ENCODE peak calls at places on chromosomes 4 and X, in eight cellular contexts. One of them, this sample, is unnamed.

GRCh38 chr4:182286035-182286434 is 42.8 kb downstream of the TENM3 start:
- DNase-seq in fibroblast of lung: no peak
- DNase-seq in left ventricle myocardium superior: no peak
- DNase-seq in fibroblast of mammary gland: peak
- DNase-seq in SJSA1: no peak
- DNase-seq in AG08395: peak
- DNase-seq in AG04450: no peak
- DNase-seq in pons: no peak
- DNase-seq in this sample: peak

GRCh38 chrX:154804564-154804956 is 725 bp downstream of the MPP1 start:
- DNase-seq in fibroblast of lung: no peak
- DNase-seq in left ventricle myocardium superior: no peak
- DNase-seq in fibroblast of mammary gland: no peak
- DNase-seq in SJSA1: no peak
- DNase-seq in AG08395: no peak
- DNase-seq in AG04450: no peak
- DNase-seq in pons: peak
- DNase-seq in this sample: no peak

GRCh38 chrX:48806088-48806487 is 4.2 kb downstream of the HDAC6 start:
- DNase-seq in fibroblast of lung: no peak
- DNase-seq in left ventricle myocardium superior: no peak
- DNase-seq in fibroblast of mammary gland: no peak
- DNase-seq in SJSA1: no peak
- DNase-seq in AG08395: no peak
- DNase-seq in AG04450: no peak
- DNase-seq in pons: no peak
- DNase-seq in this sample: no peak

GRCh38 chr4:47686294-47686872 is 151.5 kb downstream of the CORIN start:
- DNase-seq in fibroblast of lung: peak
- DNase-seq in left ventricle myocardium superior: peak
- DNase-seq in fibroblast of mammary gland: peak
- DNase-seq in SJSA1: peak
- DNase-seq in AG08395: peak
- DNase-seq in AG04450: no peak
- DNase-seq in pons: peak
- DNase-seq in this sample: no peak

GRCh38 chr4:153374471-153374870 is 30.0 kb downstream of the MND1 start:
- DNase-seq in fibroblast of lung: no peak
- DNase-seq in left ventricle myocardium superior: no peak
- DNase-seq in fibroblast of mammary gland: peak
- DNase-seq in SJSA1: no peak
- DNase-seq in AG08395: peak
- DNase-seq in AG04450: no peak
- DNase-seq in pons: no peak
- DNase-seq in this sample: no peak

GRCh38 chr4:184664445-184665210 is 15.1 kb downstream of the PRIMPOL start:
- DNase-seq in fibroblast of lung: peak
- DNase-seq in left ventricle myocardium superior: no peak
- DNase-seq in fibroblast of mammary gland: peak
- DNase-seq in SJSA1: no peak
- DNase-seq in AG08395: peak
- DNase-seq in AG04450: no peak
- DNase-seq in pons: no peak
- DNase-seq in this sample: no peak

GRCh38 chr4:41512604-41513003 is 25.4 kb upstream of the LIMCH1 start:
- DNase-seq in fibroblast of lung: no peak
- DNase-seq in left ventricle myocardium superior: no peak
- DNase-seq in fibroblast of mammary gland: no peak
- DNase-seq in SJSA1: no peak
- DNase-seq in AG08395: no peak
- DNase-seq in AG04450: no peak
- DNase-seq in pons: no peak
- DNase-seq in this sample: no peak

GRCh38 chr4:56655209-56655626 is 25.9 kb downstream of the HOPX start:
- DNase-seq in fibroblast of lung: peak
- DNase-seq in left ventricle myocardium superior: peak
- DNase-seq in fibroblast of mammary gland: peak
- DNase-seq in SJSA1: peak
- DNase-seq in AG08395: peak
- DNase-seq in AG04450: no peak
- DNase-seq in pons: no peak
- DNase-seq in this sample: no peak

GRCh38 chr4:152689615-152690501 is 10.1 kb upstream of the TMEM154 start:
- DNase-seq in fibroblast of lung: no peak
- DNase-seq in left ventricle myocardium superior: no peak
- DNase-seq in fibroblast of mammary gland: no peak
- DNase-seq in SJSA1: no peak
- DNase-seq in AG08395: no peak
- DNase-seq in AG04450: no peak
- DNase-seq in pons: no peak
- DNase-seq in this sample: no peak

GRCh38 chr4:183504930-183505555 is at the start of gene ING2:
- DNase-seq in fibroblast of lung: no peak
- DNase-seq in left ventricle myocardium superior: no peak
- DNase-seq in fibroblast of mammary gland: no peak
- DNase-seq in SJSA1: peak
- DNase-seq in AG08395: peak
- DNase-seq in AG04450: no peak
- DNase-seq in pons: peak
- DNase-seq in this sample: peak

GRCh38 chr4:107312366-107312765 is 276.3 kb upstream of the DKK2 start:
- DNase-seq in fibroblast of lung: no peak
- DNase-seq in left ventricle myocardium superior: no peak
- DNase-seq in fibroblast of mammary gland: no peak
- DNase-seq in SJSA1: no peak
- DNase-seq in AG08395: peak
- DNase-seq in AG04450: no peak
- DNase-seq in pons: no peak
- DNase-seq in this sample: no peak

GRCh38 chr4:151644625-151645024 is 116.2 kb downstream of the GATB start:
- DNase-seq in fibroblast of lung: no peak
- DNase-seq in left ventricle myocardium superior: no peak
- DNase-seq in fibroblast of mammary gland: no peak
- DNase-seq in SJSA1: no peak
- DNase-seq in AG08395: no peak
- DNase-seq in AG04450: no peak
- DNase-seq in pons: no peak
- DNase-seq in this sample: no peak

GRCh38 chr4:166421556-166422156 is 548.6 kb downstream of the TLL1 start:
- DNase-seq in fibroblast of lung: peak
- DNase-seq in left ventricle myocardium superior: no peak
- DNase-seq in fibroblast of mammary gland: peak
- DNase-seq in SJSA1: no peak
- DNase-seq in AG08395: no peak
- DNase-seq in AG04450: no peak
- DNase-seq in pons: no peak
- DNase-seq in this sample: no peak

GRCh38 chr4:26194764-26195163 is 126.0 kb upstream of the RBPJ start:
- DNase-seq in fibroblast of lung: no peak
- DNase-seq in left ventricle myocardium superior: no peak
- DNase-seq in fibroblast of mammary gland: no peak
- DNase-seq in SJSA1: no peak
- DNase-seq in AG08395: no peak
- DNase-seq in AG04450: no peak
- DNase-seq in pons: no peak
- DNase-seq in this sample: no peak

GRCh38 chr4:30817489-30817888 is 97.3 kb downstream of the PCDH7 start:
- DNase-seq in fibroblast of lung: no peak
- DNase-seq in left ventricle myocardium superior: no peak
- DNase-seq in fibroblast of mammary gland: no peak
- DNase-seq in SJSA1: no peak
- DNase-seq in AG08395: no peak
- DNase-seq in AG04450: no peak
- DNase-seq in pons: no peak
- DNase-seq in this sample: no peak

GRCh38 chrX:134520860-134521390 is 61.0 kb downstream of the HPRT1 start:
- DNase-seq in fibroblast of lung: peak
- DNase-seq in left ventricle myocardium superior: no peak
- DNase-seq in fibroblast of mammary gland: peak
- DNase-seq in SJSA1: peak
- DNase-seq in AG08395: peak
- DNase-seq in AG04450: no peak
- DNase-seq in pons: peak
- DNase-seq in this sample: peak

GRCh38 chrX:150692296-150692695 is 900 bp upstream of the MTMR1 start:
- DNase-seq in fibroblast of lung: no peak
- DNase-seq in left ventricle myocardium superior: no peak
- DNase-seq in fibroblast of mammary gland: no peak
- DNase-seq in SJSA1: no peak
- DNase-seq in AG08395: no peak
- DNase-seq in AG04450: no peak
- DNase-seq in pons: no peak
- DNase-seq in this sample: no peak

GRCh38 chr4:127856485-127857447 is 23.9 kb upstream of the PLK4 start:
- DNase-seq in fibroblast of lung: peak
- DNase-seq in left ventricle myocardium superior: no peak
- DNase-seq in fibroblast of mammary gland: peak
- DNase-seq in SJSA1: peak
- DNase-seq in AG08395: peak
- DNase-seq in AG04450: peak
- DNase-seq in pons: no peak
- DNase-seq in this sample: peak

GRCh38 chrX:135572436-135572835 is 52.0 kb downstream of the INTS6L start:
- DNase-seq in fibroblast of lung: peak
- DNase-seq in left ventricle myocardium superior: no peak
- DNase-seq in fibroblast of mammary gland: peak
- DNase-seq in SJSA1: no peak
- DNase-seq in AG08395: peak
- DNase-seq in AG04450: no peak
- DNase-seq in pons: no peak
- DNase-seq in this sample: no peak

GRCh38 chr4:181671672-181672071 is 571.5 kb upstream of the TENM3 start:
- DNase-seq in fibroblast of lung: no peak
- DNase-seq in left ventricle myocardium superior: no peak
- DNase-seq in fibroblast of mammary gland: no peak
- DNase-seq in SJSA1: no peak
- DNase-seq in AG08395: no peak
- DNase-seq in AG04450: no peak
- DNase-seq in pons: no peak
- DNase-seq in this sample: no peak

GRCh38 chrX:103687073-103687695 is 685 bp upstream of the MORF4L2 start:
- DNase-seq in fibroblast of lung: no peak
- DNase-seq in left ventricle myocardium superior: peak
- DNase-seq in fibroblast of mammary gland: no peak
- DNase-seq in SJSA1: peak
- DNase-seq in AG08395: peak
- DNase-seq in AG04450: peak
- DNase-seq in pons: peak
- DNase-seq in this sample: peak

GRCh38 chrX:100648601-100649417 is 4.8 kb downstream of the SRPX2 start:
- DNase-seq in fibroblast of lung: peak
- DNase-seq in left ventricle myocardium superior: no peak
- DNase-seq in fibroblast of mammary gland: peak
- DNase-seq in SJSA1: no peak
- DNase-seq in AG08395: peak
- DNase-seq in AG04450: peak
- DNase-seq in pons: no peak
- DNase-seq in this sample: no peak

GRCh38 chrX:8726031-8726652 is 5.8 kb downstream of the ANOS1 start:
- DNase-seq in fibroblast of lung: peak
- DNase-seq in left ventricle myocardium superior: no peak
- DNase-seq in fibroblast of mammary gland: peak
- DNase-seq in SJSA1: peak
- DNase-seq in AG08395: no peak
- DNase-seq in AG04450: no peak
- DNase-seq in pons: no peak
- DNase-seq in this sample: no peak

GRCh38 chr4:122514671-122515070 is 58.1 kb upstream of the IL2 start:
- DNase-seq in fibroblast of lung: no peak
- DNase-seq in left ventricle myocardium superior: no peak
- DNase-seq in fibroblast of mammary gland: no peak
- DNase-seq in SJSA1: no peak
- DNase-seq in AG08395: no peak
- DNase-seq in AG04450: no peak
- DNase-seq in pons: no peak
- DNase-seq in this sample: no peak

GRCh38 chr4:80182237-80182866 is 15.0 kb upstream of the PRDM8 start:
- DNase-seq in fibroblast of lung: no peak
- DNase-seq in left ventricle myocardium superior: no peak
- DNase-seq in fibroblast of mammary gland: no peak
- DNase-seq in SJSA1: no peak
- DNase-seq in AG08395: no peak
- DNase-seq in AG04450: no peak
- DNase-seq in pons: peak
- DNase-seq in this sample: no peak

GRCh38 chr4:8244931-8245460 is 24.6 kb upstream of the HTRA3 start:
- DNase-seq in fibroblast of lung: no peak
- DNase-seq in left ventricle myocardium superior: peak
- DNase-seq in fibroblast of mammary gland: no peak
- DNase-seq in SJSA1: no peak
- DNase-seq in AG08395: no peak
- DNase-seq in AG04450: no peak
- DNase-seq in pons: no peak
- DNase-seq in this sample: no peak

GRCh38 chr4:105840426-105841174 is 54.7 kb upstream of the NPNT start:
- DNase-seq in fibroblast of lung: no peak
- DNase-seq in left ventricle myocardium superior: no peak
- DNase-seq in fibroblast of mammary gland: no peak
- DNase-seq in SJSA1: no peak
- DNase-seq in AG08395: no peak
- DNase-seq in AG04450: no peak
- DNase-seq in pons: no peak
- DNase-seq in this sample: no peak

GRCh38 chr4:15495621-15496020 is 25.9 kb downstream of the CC2D2A start:
- DNase-seq in fibroblast of lung: no peak
- DNase-seq in left ventricle myocardium superior: no peak
- DNase-seq in fibroblast of mammary gland: no peak
- DNase-seq in SJSA1: no peak
- DNase-seq in AG08395: no peak
- DNase-seq in AG04450: no peak
- DNase-seq in pons: no peak
- DNase-seq in this sample: no peak

GRCh38 chr4:56252561-56253152 is 134.6 kb downstream of the AASDH start:
- DNase-seq in fibroblast of lung: no peak
- DNase-seq in left ventricle myocardium superior: no peak
- DNase-seq in fibroblast of mammary gland: no peak
- DNase-seq in SJSA1: no peak
- DNase-seq in AG08395: no peak
- DNase-seq in AG04450: no peak
- DNase-seq in pons: no peak
- DNase-seq in this sample: no peak

GRCh38 chr4:17544831-17545234 is 29.9 kb downstream of the CLRN2 start:
- DNase-seq in fibroblast of lung: no peak
- DNase-seq in left ventricle myocardium superior: no peak
- DNase-seq in fibroblast of mammary gland: no peak
- DNase-seq in SJSA1: peak
- DNase-seq in AG08395: no peak
- DNase-seq in AG04450: no peak
- DNase-seq in pons: peak
- DNase-seq in this sample: no peak

GRCh38 chr4:40448875-40449274 is 113.7 kb downstream of the CHRNA9 start:
- DNase-seq in fibroblast of lung: no peak
- DNase-seq in left ventricle myocardium superior: no peak
- DNase-seq in fibroblast of mammary gland: no peak
- DNase-seq in SJSA1: no peak
- DNase-seq in AG08395: no peak
- DNase-seq in AG04450: no peak
- DNase-seq in pons: no peak
- DNase-seq in this sample: no peak

GRCh38 chr4:131613086-131613823 is 1535.8 kb upstream of the PCDH10 start:
- DNase-seq in fibroblast of lung: peak
- DNase-seq in left ventricle myocardium superior: no peak
- DNase-seq in fibroblast of mammary gland: no peak
- DNase-seq in SJSA1: no peak
- DNase-seq in AG08395: no peak
- DNase-seq in AG04450: no peak
- DNase-seq in pons: no peak
- DNase-seq in this sample: no peak

GRCh38 chrX:47143894-47144625 is 442 bp downstream of the NDUFB11 start:
- DNase-seq in fibroblast of lung: peak
- DNase-seq in left ventricle myocardium superior: peak
- DNase-seq in fibroblast of mammary gland: peak
- DNase-seq in SJSA1: peak
- DNase-seq in AG08395: peak
- DNase-seq in AG04450: no peak
- DNase-seq in pons: peak
- DNase-seq in this sample: no peak

GRCh38 chr4:145934434-145935047 is 4.1 kb downstream of the ZNF827 start:
- DNase-seq in fibroblast of lung: no peak
- DNase-seq in left ventricle myocardium superior: no peak
- DNase-seq in fibroblast of mammary gland: no peak
- DNase-seq in SJSA1: no peak
- DNase-seq in AG08395: no peak
- DNase-seq in AG04450: no peak
- DNase-seq in pons: peak
- DNase-seq in this sample: no peak